ENCODE peak calls at places on chromosomes 2 and 18, in four cellular contexts. E is cardiac fibroblast, M is astrocyte of the cerebellum, Q is OCI-LY7. A is an unnamed sample.

GRCh38 chr2:175698076-175698475 is 304.0 kb downstream of the LNPK start:
- DNase-seq in Q (no peak), M (no peak), E (no peak), A (no peak)

GRCh38 chr2:20179179-20179754 is 45.7 kb downstream of the SDC1 start:
- DNase-seq in M (no peak), Q (no peak), E (no peak), A (no peak)

GRCh38 chr2:151237422-151238012 is 24.1 kb downstream of the RBM43 start:
- DNase-seq in Q (no peak), M (no peak), E (peak), A (peak)

GRCh38 chr18:57438669-57439616 is 3.8 kb downstream of the ONECUT2 start:
- DNase-seq in E (no peak), Q (no peak), M (no peak), A (no peak)

GRCh38 chr2:129224486-129224885 is 755.0 kb upstream of the RAB6C start:
- DNase-seq in M (no peak), E (no peak), Q (no peak), A (no peak)

GRCh38 chr2:118177932-118178331 is 89.7 kb downstream of the INSIG2 start:
- DNase-seq in M (no peak), Q (no peak), E (no peak), A (peak)

GRCh38 chr2:20065885-20066602 is 14.6 kb upstream of the LAPTM4A start:
- DNase-seq in Q (no peak), M (peak), E (peak), A (peak)

GRCh38 chr2:118032169-118033013 is 18.5 kb upstream of the CCDC93 start:
- DNase-seq in E (peak), Q (peak), M (peak), A (peak)

GRCh38 chr2:127086800-127087737 is 19.9 kb downstream of the BIN1 start:
- DNase-seq in Q (peak), M (peak), E (peak), A (peak)

GRCh38 chr2:42558827-42559226 is 9.6 kb upstream of the MTA3 start:
- DNase-seq in M (no peak), Q (peak), E (no peak), A (no peak)

GRCh38 chr2:30410217-30410616 is 36.8 kb upstream of the LCLAT1 start:
- DNase-seq in M (no peak), Q (no peak), E (peak), A (peak)

GRCh38 chr2:64359892-64360657 is 93.9 kb upstream of the LGALSL start:
- DNase-seq in M (peak), Q (peak), E (peak), A (peak)

GRCh38 chr2:201205516-201205850 is 22.5 kb downstream of the CASP10 start:
- DNase-seq in Q (no peak), E (no peak), M (no peak), A (no peak)

GRCh38 chr2:217357886-217358620 is 498.2 kb upstream of the TNP1 start:
- DNase-seq in E (no peak), Q (no peak), M (no peak), A (no peak)

GRCh38 chr2:191580581-191580980 is 97.4 kb upstream of the NABP1 start:
- DNase-seq in M (no peak), E (peak), Q (no peak), A (no peak)

GRCh38 chr2:11505652-11506610 is 27.9 kb upstream of the GREB1 start:
- DNase-seq in M (no peak), Q (no peak), E (peak), A (peak)

GRCh38 chr2:138212434-138212833 is 248.2 kb downstream of the HNMT start:
- DNase-seq in Q (no peak), E (no peak), M (no peak), A (no peak)

GRCh38 chr2:85785027-85785822 is 31.4 kb downstream of the ATOH8 start:
- DNase-seq in E (no peak), Q (no peak), M (peak), A (peak)

GRCh38 chr2:70982971-70983370 is 4.5 kb downstream of the ANKRD53 start:
- DNase-seq in M (no peak), Q (no peak), E (no peak), A (no peak)

GRCh38 chr2:110114007-110114591 is 1.5 kb downstream of the MALL start:
- DNase-seq in E (no peak), Q (no peak), M (no peak), A (no peak)

GRCh38 chr2:84443477-84443876 is 15.6 kb downstream of the SUCLG1 start:
- DNase-seq in M (no peak), Q (no peak), E (no peak), A (peak)

GRCh38 chr18:50268022-50268747 is 1.9 kb upstream of the CFAP53 start:
- DNase-seq in M (no peak), E (peak), Q (peak), A (peak)

GRCh38 chr2:197159681-197160211 is 150.8 kb downstream of the ANKRD44 start:
- DNase-seq in Q (no peak), E (peak), M (no peak), A (peak)

GRCh38 chr2:127769587-127769986 is 41.4 kb downstream of the WDR33 start:
- DNase-seq in M (no peak), E (no peak), Q (no peak), A (no peak)

GRCh38 chr18:31795747-31796146 is 35.1 kb upstream of the SLC25A52 start:
- DNase-seq in M (no peak), Q (no peak), E (no peak), A (no peak)

GRCh38 chr18:70181015-70181414 is 24.5 kb downstream of the RTTN start:
- DNase-seq in E (peak), Q (no peak), M (peak), A (peak)

GRCh38 chr2:162221064-162221463 is 22.2 kb downstream of the FAP start:
- DNase-seq in E (peak), M (peak), Q (peak), A (peak)

GRCh38 chr18:23357992-23358594 is 95.0 kb upstream of the RIOK3 start:
- DNase-seq in Q (no peak), M (no peak), E (no peak), A (peak)

GRCh38 chr2:25030702-25031101 is 11.2 kb upstream of the EFR3B start:
- DNase-seq in E (no peak), Q (no peak), M (no peak), A (peak)

GRCh38 chr2:202035089-202035940 is 1.7 kb downstream of the FZD7 start:
- DNase-seq in Q (no peak), E (peak), M (no peak), A (peak)

GRCh38 chr2:232204457-232204931 is 174.1 kb upstream of the ALPP start:
- DNase-seq in M (peak), E (peak), Q (no peak), A (peak)

GRCh38 chr2:98908909-98909308 is 27.1 kb downstream of the CRACDL start:
- DNase-seq in Q (peak), E (peak), M (no peak), A (peak)

GRCh38 chr2:222872551-222872950 is 11.7 kb downstream of the ACSL3 start:
- DNase-seq in E (no peak), Q (no peak), M (no peak), A (no peak)

GRCh38 chr2:860259-860855 is 90.3 kb upstream of the SNTG2 start:
- DNase-seq in Q (no peak), M (no peak), E (no peak), A (no peak)

GRCh38 chr2:158575051-158575635 is 118.4 kb downstream of the PKP4 start:
- DNase-seq in E (peak), Q (no peak), M (no peak), A (peak)

GRCh38 chr2:19232312-19232711 is 126.1 kb downstream of the OSR1 start:
- DNase-seq in M (no peak), Q (no peak), E (no peak), A (no peak)

GRCh38 chr18:14014456-14014855 is 99.1 kb upstream of the MC2R start:
- DNase-seq in Q (no peak), E (no peak), M (no peak), A (no peak)

GRCh38 chr2:181742908-181743722 is 62.8 kb upstream of the NEUROD1 start:
- DNase-seq in E (peak), Q (peak), M (peak), A (peak)

DNA sequence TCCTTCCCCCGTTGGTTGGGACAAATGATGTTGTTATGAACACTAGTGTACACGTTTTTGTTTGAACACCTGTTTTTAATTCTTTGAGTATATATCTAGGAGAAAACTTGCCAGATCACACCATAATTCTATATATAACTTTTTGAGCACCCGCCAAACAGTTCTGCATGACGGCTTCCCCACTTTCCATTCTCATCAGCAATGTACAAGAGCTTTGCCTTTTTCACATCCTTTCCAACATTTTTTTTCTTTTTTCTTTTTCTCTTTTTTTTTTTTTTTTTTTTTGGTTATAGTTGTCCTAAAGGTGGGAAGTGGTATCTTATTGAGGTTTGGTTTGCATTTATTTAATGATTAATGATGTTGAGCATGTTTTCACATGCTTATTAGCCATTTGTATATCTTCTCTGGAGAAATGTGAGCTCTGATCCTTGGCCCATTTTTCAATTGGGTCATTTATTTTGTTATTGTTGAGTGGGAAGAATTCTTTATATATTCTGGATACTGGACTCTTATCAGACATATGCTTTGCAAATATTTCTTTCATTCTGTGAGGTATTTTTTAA is 86.9 kb upstream of the ZC3H15 start:
- DNase-seq in E (no peak), M (no peak), Q (peak), A (no peak)
- TF ChIP-seq CTCF in E (no peak), M (no peak), Q (no peak), A (no peak)

DNA sequence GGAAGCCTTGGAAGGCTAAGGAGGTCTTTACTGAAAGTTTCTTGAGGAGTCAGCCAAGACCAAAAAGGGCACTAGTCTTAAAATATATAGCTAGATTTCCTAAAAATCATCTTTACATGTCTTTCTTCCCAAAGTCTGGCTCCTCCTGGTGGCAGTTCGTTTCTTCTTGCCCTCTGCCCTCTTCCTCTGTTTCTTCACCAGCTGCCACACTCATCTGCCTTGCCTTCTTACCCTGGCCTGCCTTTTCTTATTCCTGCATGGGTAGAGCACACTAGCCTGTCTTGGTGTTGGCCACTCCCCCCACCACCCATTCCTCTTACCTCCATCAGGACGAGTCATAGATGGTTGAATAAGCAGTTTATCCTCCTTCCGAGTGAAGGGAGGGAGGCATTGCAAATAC is 129.8 kb downstream of the RAPGEF4 start:
- DNase-seq in Q (no peak), E (peak), M (no peak), A (no peak)
- H3K4me3 ChIP-seq in Q (no peak), E (no peak), M (no peak), A (no peak)

GRCh38 chr2:205720451-205720902 is 38.2 kb downstream of the NRP2 start:
- DNase-seq in M (no peak), Q (no peak), E (no peak), A (no peak)

GRCh38 chr2:205722538-205722878 is 40.2 kb downstream of the NRP2 start:
- DNase-seq in E (no peak), Q (no peak), M (no peak), A (no peak)

GRCh38 chr2:205723174-205723573 is 40.9 kb downstream of the NRP2 start:
- DNase-seq in M (no peak), Q (no peak), E (peak), A (no peak)

GRCh38 chr2:205719864-205720263 is 37.6 kb downstream of the NRP2 start:
- DNase-seq in Q (no peak), M (no peak), E (no peak), A (no peak)

DNA sequence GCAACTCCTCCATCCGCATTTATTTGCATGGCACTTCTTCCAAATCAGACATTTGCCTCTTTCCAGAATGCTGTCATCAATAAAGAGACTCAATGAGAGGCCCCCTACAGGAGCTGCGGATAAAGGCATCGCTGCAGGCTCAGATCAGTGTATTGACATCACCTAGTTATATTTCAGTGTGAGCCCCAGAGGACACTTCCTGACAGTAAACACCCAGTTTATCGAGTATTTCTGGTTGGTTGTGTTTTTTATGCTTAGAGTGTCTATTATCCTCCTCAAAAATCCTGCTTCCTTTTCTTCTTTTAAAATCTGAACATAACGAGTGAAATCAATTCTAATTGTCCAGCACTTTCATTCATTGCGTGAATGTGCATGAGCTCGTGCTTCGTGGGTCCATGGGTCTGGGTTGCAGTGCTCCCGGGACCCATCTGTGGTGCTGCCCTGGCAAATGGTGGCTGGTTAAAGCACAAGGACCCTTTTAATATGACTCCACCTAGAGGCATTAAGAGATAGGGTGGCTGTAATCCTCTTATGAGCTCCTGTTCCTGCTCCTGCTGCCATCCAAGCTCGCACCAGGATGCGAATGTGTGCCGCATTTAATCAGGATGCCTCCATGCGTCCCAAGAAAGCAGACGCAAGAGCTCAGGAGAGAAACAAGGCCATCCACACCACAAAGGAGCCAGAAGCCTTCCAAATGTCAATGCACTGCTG is 38.9 kb downstream of the NRP2 start:
- DNase-seq in Q (peak), E (no peak), M (no peak), A (no peak)
- TF ChIP-seq CTCF in Q (peak), E (peak), M (peak), A (peak)

DNA sequence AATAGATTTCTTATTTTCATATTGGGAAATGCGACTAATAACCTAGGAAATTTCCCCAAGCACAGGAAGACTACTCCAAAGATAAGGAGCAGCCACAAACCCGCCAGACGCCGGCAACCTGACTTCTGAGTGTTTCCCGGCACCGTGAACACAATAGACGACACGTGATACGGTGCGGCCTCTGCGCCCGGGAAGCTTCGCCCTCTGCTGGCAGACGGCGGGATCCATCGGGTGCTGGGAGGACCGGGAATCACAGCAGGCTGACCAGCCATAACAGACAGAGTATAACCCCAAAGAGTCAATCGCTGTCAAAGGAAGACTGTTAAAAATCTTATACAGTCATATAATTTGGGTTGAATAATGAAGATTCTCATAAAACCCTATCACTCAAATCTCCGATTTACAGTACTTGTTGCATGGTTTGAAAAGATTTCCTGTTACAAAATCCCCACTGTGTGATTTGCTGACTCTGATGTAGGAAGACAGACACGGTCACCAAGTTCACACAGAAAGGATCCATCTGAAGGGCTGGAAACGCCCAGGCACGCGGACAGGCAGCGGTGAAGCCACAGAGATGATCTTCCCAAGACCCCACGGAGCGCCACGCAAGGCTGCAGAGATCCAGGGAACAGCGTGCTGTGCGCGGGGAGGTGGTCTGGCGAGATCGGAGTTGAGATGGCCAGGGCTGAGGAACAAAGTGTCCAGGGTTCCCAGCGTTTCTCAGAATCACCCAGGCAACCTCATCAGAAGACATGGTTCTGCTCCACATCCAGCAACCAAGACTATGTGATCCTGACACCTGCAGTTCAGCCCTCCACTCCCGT is 73.8 kb downstream of the EIPR1 start:
- DNase-seq in M (peak), Q (peak), E (peak), A (peak)
- H3K4me3 ChIP-seq in M (peak), Q (no peak), E (peak), A (peak)

DNA sequence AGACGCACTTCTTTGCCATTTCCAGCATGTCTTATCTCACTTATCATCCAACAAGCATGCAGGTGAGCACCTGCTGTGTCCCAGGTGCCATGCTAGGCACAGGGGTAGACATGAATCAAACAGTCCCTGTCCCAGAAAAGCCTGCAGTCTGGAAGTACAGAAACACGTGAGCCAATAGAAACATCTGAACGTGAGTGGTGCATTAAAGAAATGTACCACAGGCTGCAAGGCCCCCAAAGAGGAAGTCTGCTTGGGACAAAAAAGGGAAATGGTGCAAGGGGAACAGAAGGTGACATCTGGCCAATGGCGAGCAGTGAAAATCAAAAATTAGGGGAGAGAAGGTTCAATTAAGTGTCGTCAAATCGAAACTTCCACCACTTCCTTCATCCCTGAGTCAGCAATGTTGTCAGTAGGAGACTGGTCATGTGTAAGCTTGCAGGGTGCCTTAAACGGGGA is 17.6 kb upstream of the TMEM247 start:
- DNase-seq in M (no peak), E (no peak), Q (peak), A (no peak)
- TF ChIP-seq CTCF in M (no peak), E (no peak), Q (peak), A (no peak)

GRCh38 chr2:171595896-171596295 is 73.6 kb downstream of the CYBRD1 start:
- DNase-seq in M (peak), E (peak), Q (no peak), A (peak)

GRCh38 chr2:171590116-171590515 is 67.8 kb downstream of the CYBRD1 start:
- DNase-seq in Q (no peak), M (no peak), E (no peak), A (no peak)

GRCh38 chr2:171587567-171587966 is 65.3 kb downstream of the CYBRD1 start:
- DNase-seq in Q (no peak), M (no peak), E (peak), A (no peak)

GRCh38 chr2:171595456-171595855 is 73.2 kb downstream of the CYBRD1 start:
- DNase-seq in M (no peak), E (no peak), Q (no peak), A (no peak)

DNA sequence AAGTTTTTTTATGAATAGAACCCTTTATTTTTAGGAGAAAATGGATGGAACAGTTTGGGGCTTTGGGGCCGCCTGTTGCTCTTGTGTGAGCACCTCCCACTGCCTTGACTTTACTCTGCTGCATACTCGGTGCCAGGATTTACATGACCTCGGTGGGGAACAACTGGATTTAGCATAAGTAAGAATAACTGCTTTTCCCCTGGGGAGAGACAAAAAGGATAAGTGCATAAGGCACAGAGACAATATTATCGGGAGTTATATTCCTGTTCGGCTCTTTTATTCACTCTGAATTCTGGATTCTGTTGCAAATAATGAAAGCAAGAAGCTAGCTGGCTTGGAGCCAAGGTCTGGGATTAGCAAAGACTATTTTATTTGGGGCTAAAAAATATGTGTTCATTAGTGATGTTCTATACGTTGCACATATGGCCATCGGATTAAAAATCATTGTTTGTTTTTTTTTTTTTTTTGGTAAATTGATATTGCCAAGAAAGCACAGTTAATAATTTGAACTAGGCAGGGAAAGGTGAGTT is 69.8 kb downstream of the CYBRD1 start:
- DNase-seq in M (no peak), E (no peak), Q (no peak), A (peak)
- H3K4me3 ChIP-seq in M (no peak), E (no peak), Q (no peak), A (peak)

GRCh38 chr18:34225218-34225553 is 473 bp upstream of the NOL4 start:
- DNase-seq in E (no peak), Q (no peak), M (no peak), A (no peak)
- TF ChIP-seq CTCF in E (no peak), Q (no peak), M (no peak), A (no peak)

A was measured in choroid plexus epithelial cell.